ENCODE peak calls at places on chromosomes 6 and 20, in six cellular contexts. C is EL; U is A549; F is stimulated activated CD4-positive, alpha-beta T cell treated with anti-CD3 and anti-CD28 coated beads, TNF-alpha, amount 100 ng/mL, for 24 hours; K is stomach; D is T1000. H is an unnamed sample.

GRCh38 chr20:1178623-1179022 is 6.2 kb downstream of the TMEM74B start:
- DNase-seq in C (no peak), F (no peak), K (no peak), U (no peak), D (no peak), H (no peak)

GRCh38 chr6:46926481-46926880 is 4.7 kb upstream of the ADGRF5 start:
- DNase-seq in U (peak; percentile 2), D (no peak), C (peak; percentile 84), F (no peak), K (no peak), H (no peak)

GRCh38 chr6:112252571-112253504 is 1.5 kb downstream of the LAMA4 start:
- DNase-seq in C (no peak), U (no peak), K (no peak), D (no peak), F (no peak), H (no peak)

GRCh38 chr6:140871911-140872310 is 1260.8 kb upstream of the GJE1 start:
- DNase-seq in C (peak; percentile 57), K (no peak), F (no peak), D (no peak), U (no peak), H (no peak)

GRCh38 chr20:58795181-58795922 is 55.4 kb downstream of the GNAS-AS1 start:
- DNase-seq in D (no peak), F (no peak), C (no peak), U (no peak), K (no peak), H (no peak)

GRCh38 chr6:169795196-169795595 is 43.8 kb downstream of the ERMARD start:
- DNase-seq in C (no peak), U (no peak), D (no peak), K (no peak), F (no peak), H (no peak)

GRCh38 chr6:32906539-32906938 is 34.3 kb downstream of the HLA-DMB start:
- DNase-seq in F (no peak), U (no peak), C (peak; percentile 76), D (no peak), K (no peak), H (no peak)

GRCh38 chr6:149166324-149166723 is 151.2 kb upstream of the TAB2 start:
- DNase-seq in C (no peak), F (no peak), U (no peak), K (no peak), D (no peak), H (peak; percentile 25)

GRCh38 chr6:79170431-79170830 is 64.1 kb downstream of the HMGN3 start:
- DNase-seq in D (no peak), U (no peak), F (no peak), K (no peak), C (no peak), H (no peak)

GRCh38 chr6:3798211-3798909 is 46.8 kb upstream of the PXDC1 start:
- DNase-seq in D (no peak), U (no peak), K (no peak), C (peak; percentile 29), F (no peak), H (no peak)

GRCh38 chr20:59134182-59134581 is 29.4 kb upstream of the ZNF831 start:
- DNase-seq in D (no peak), K (no peak), F (no peak), C (no peak), U (no peak), H (no peak)